ENCODE peak calls at places on chromosomes 7 and 10, in seven cellular contexts. K is activated CD8-positive, alpha-beta memory T cell treated with anti-CD3 and anti-CD28 coated beads for 1 hour; L is T-helper 2 cell; B is activated T-helper 9 cell treated with anti-CD3 and anti-CD28 coated beads, Interleukin-2, amount 50 U/mL, for 16 hours; P is GM23248; N is neural crest cell; Y is Daoy. M is an unnamed sample.

GRCh38 chr10:44981172-44982113 is 2.8 kb upstream of the DEPP1 start:
- DNase-seq in K (no peak), L (no peak), B (no peak), P (peak; percentile 95), N (no peak), Y (peak; percentile 81), M (no peak)

GRCh38 chr10:61635946-61636345 is 26.8 kb upstream of the CABCOCO1 start:
- DNase-seq in K (no peak), L (no peak), B (no peak), P (peak; percentile 57), N (no peak), Y (peak; percentile 61), M (no peak)

GRCh38 chr10:63699785-63700184 is 178.6 kb downstream of the REEP3 start:
- DNase-seq in K (no peak), L (no peak), B (no peak), P (peak; percentile 76), N (no peak), Y (peak; percentile 65), M (no peak)

GRCh38 chr7:4139656-4140320 is 542.3 kb upstream of the FOXK1 start:
- DNase-seq in K (no peak), L (no peak), B (no peak), P (no peak), N (no peak), Y (no peak), M (no peak)

GRCh38 chr7:82704121-82704520 is 260.5 kb upstream of the CACNA2D1 start:
- DNase-seq in K (no peak), L (no peak), B (no peak), P (no peak), N (no peak), Y (no peak), M (no peak)

GRCh38 chr10:21261705-21262285 is 263.7 kb downstream of the SKIDA1 start:
- DNase-seq in K (no peak), L (no peak), B (no peak), P (no peak), N (peak; percentile 17), Y (no peak), M (no peak)

GRCh38 chr7:32244806-32245345 is 174.7 kb upstream of the PDE1C start:
- DNase-seq in K (no peak), L (no peak), B (no peak), P (no peak), N (no peak), Y (no peak), M (no peak)

GRCh38 chr10:89074120-89074519 is 83.5 kb downstream of the FAS start:
- DNase-seq in K (no peak), L (no peak), B (no peak), P (peak; percentile 17), N (no peak), Y (no peak), M (no peak)

GRCh38 chr10:132700168-132701098 is 85.5 kb downstream of the NKX6-2 start:
- DNase-seq in K (no peak), L (no peak), B (no peak), P (peak; percentile 75), N (no peak), Y (peak; percentile 14), M (no peak)

GRCh38 chr7:33039257-33039904 is 23.2 kb downstream of the NT5C3A start:
- DNase-seq in K (no peak), L (no peak), B (no peak), P (peak; percentile 66), N (no peak), Y (no peak), M (no peak)

GRCh38 chr7:14069961-14070360 is 80.5 kb upstream of the ETV1 start:
- DNase-seq in K (no peak), L (no peak), B (no peak), P (no peak), N (no peak), Y (no peak), M (no peak)

GRCh38 chr7:79317728-79318127 is 135.7 kb downstream of the MAGI2 start:
- DNase-seq in K (no peak), L (no peak), B (no peak), P (peak; percentile 91), N (no peak), Y (peak; percentile 75), M (no peak)

GRCh38 chr10:13842119-13842518 is 255.4 kb downstream of the PRPF18 start:
- DNase-seq in K (no peak), L (no peak), B (no peak), P (no peak), N (no peak), Y (no peak), M (no peak)

GRCh38 chr7:162583-163297 is 29.6 kb upstream of the FAM20C start:
- DNase-seq in K (no peak), L (no peak), B (no peak), P (peak; percentile 50), N (no peak), Y (no peak), M (no peak)

GRCh38 chr10:9656386-9656785 is 1361.3 kb upstream of the CELF2 start:
- DNase-seq in K (no peak), L (no peak), B (no peak), P (no peak), N (no peak), Y (no peak), M (no peak)

GRCh38 chr10:14235511-14235910 is 95.2 kb downstream of the FRMD4A start:
- DNase-seq in K (no peak), L (no peak), B (no peak), P (no peak), N (no peak), Y (no peak), M (no peak)

GRCh38 chr7:30791126-30791525 is 19.9 kb downstream of the MINDY4 start:
- DNase-seq in K (no peak), L (no peak), B (no peak), P (no peak), N (no peak), Y (no peak), M (no peak)

GRCh38 chr10:47412869-47413268 is 28.8 kb upstream of the ZNF488 start:
- DNase-seq in K (no peak), L (no peak), B (no peak), P (peak; percentile 18), N (no peak), Y (no peak), M (no peak)

GRCh38 chr7:159061674-159062212 is 82.9 kb downstream of the VIPR2 start:
- DNase-seq in K (no peak), L (no peak), B (no peak), P (no peak), N (no peak), Y (peak; percentile 58), M (no peak)

M was measured in HAP-1.